ENCODE peak calls at places on chromosomes 12 and 14, in six cellular contexts. G, Z, A, H, Y and Q are unnamed samples.
A peak's percentile ranks its signal among the peaks of the same experiment; 100 is the strongest.

GRCh38 chr12:21800011-21800410 is 25.5 kb upstream of the KCNJ8 start:
- DNase-seq in Z (no peak), Y (no peak), A (no peak), G (no peak), H (no peak), Q (no peak)

GRCh38 chr12:44224399-44224798 is 388.5 kb downstream of the TMEM117 start:
- DNase-seq in A (no peak), Z (no peak), G (no peak), H (no peak), Y (no peak), Q (no peak)

GRCh38 chr12:50986961-50987737 is 34.8 kb downstream of the HIGD1C start:
- DNase-seq in H (peak; percentile 76), Z (peak; percentile 77), G (no peak), A (peak; percentile 47), Y (peak; percentile 57), Q (no peak)

GRCh38 chr12:124655317-124656213 is 88.2 kb upstream of the NCOR2 start:
- DNase-seq in H (peak; percentile 99), G (no peak), Y (no peak), Z (peak; percentile 98), A (no peak), Q (peak; percentile 99)

GRCh38 chr14:24441904-24442239 is 704 bp downstream of the SDR39U1 start:
- DNase-seq in G (no peak), Z (peak; percentile 59), H (no peak), A (no peak), Y (peak; percentile 26), Q (no peak)

GRCh38 chr12:12788675-12789368 is 3.4 kb downstream of the APOLD1 start:
- DNase-seq in Z (peak; percentile 74), G (peak; percentile 47), A (peak; percentile 90), H (peak; percentile 88), Y (peak; percentile 82), Q (no peak)

GRCh38 chr14:50366589-50366988 is 30.1 kb downstream of the CDKL1 start:
- DNase-seq in G (no peak), A (no peak), Z (no peak), Y (no peak), H (no peak), Q (no peak)

GRCh38 chr14:55302367-55302766 is 31.1 kb downstream of the FBXO34 start:
- DNase-seq in A (no peak), G (no peak), Y (no peak), H (no peak), Z (no peak), Q (no peak)

GRCh38 chr14:93035917-93036651 is 79.6 kb downstream of the ITPK1 start:
- DNase-seq in Z (peak; percentile 28), G (no peak), A (no peak), Y (no peak), H (peak; percentile 74), Q (no peak)

GRCh38 chr12:14962180-14962579 is 779 bp upstream of the ARHGDIB start:
- DNase-seq in H (no peak), Y (no peak), A (no peak), G (no peak), Z (no peak), Q (no peak)

GRCh38 chr14:81301813-81302212 is 81.1 kb upstream of the GTF2A1 start:
- DNase-seq in G (no peak), H (no peak), Y (no peak), Z (no peak), A (no peak), Q (no peak)

GRCh38 chr14:95774265-95775160 is 60.6 kb upstream of the TCL1A start:
- DNase-seq in Y (peak; percentile 64), G (peak; percentile 47), A (peak; percentile 49), H (peak; percentile 45), Z (peak; percentile 41), Q (no peak)

GRCh38 chr12:53997324-53998173 is 2.4 kb upstream of the HOXC9 start:
- DNase-seq in Z (no peak), H (no peak), A (no peak), Y (no peak), G (no peak), Q (no peak)

GRCh38 chr14:104111301-104112112 is 26.0 kb downstream of the ASPG start:
- DNase-seq in G (no peak), Y (no peak), Z (no peak), A (no peak), H (no peak), Q (no peak)

GRCh38 chr12:99935608-99936007 is 49.1 kb downstream of the ANKS1B start:
- DNase-seq in Y (no peak), G (no peak), H (no peak), Z (no peak), A (no peak), Q (no peak)

GRCh38 chr12:57872362-57872761 is 25.8 kb upstream of the CTDSP2 start:
- DNase-seq in Y (no peak), H (no peak), G (no peak), A (no peak), Z (no peak), Q (no peak)

GRCh38 chr14:72745991-72746980 is 147.6 kb downstream of the DPF3 start:
- DNase-seq in Z (peak; percentile 75), A (no peak), Y (no peak), H (peak; percentile 72), G (no peak), Q (no peak)

GRCh38 chr12:43015090-43015737 is 425.7 kb upstream of the PRICKLE1 start:
- DNase-seq in Z (no peak), H (no peak), G (no peak), Y (no peak), A (no peak), Q (no peak)

GRCh38 chr14:91395998-91396660 is 21.5 kb downstream of the CCDC88C start:
- DNase-seq in G (no peak), A (no peak), H (no peak), Y (no peak), Z (no peak), Q (no peak)

GRCh38 chr14:50758279-50758678 is 72.7 kb downstream of the NIN start:
- DNase-seq in Y (no peak), Z (no peak), A (no peak), H (no peak), G (no peak), Q (no peak)

GRCh38 chr14:81311128-81311527 is 89.0 kb downstream of the STON2 start:
- DNase-seq in G (no peak), H (no peak), Z (no peak), A (no peak), Y (no peak), Q (no peak)

GRCh38 chr12:29073631-29074239 is 75.3 kb upstream of the FAR2 start:
- DNase-seq in A (peak; percentile 70), G (no peak), Y (peak; percentile 31), H (peak; percentile 71), Z (peak; percentile 60), Q (no peak)

GRCh38 chr12:3316776-3317480 is 174.1 kb upstream of the PRMT8 start:
- DNase-seq in H (no peak), Z (no peak), Y (no peak), A (no peak), G (no peak), Q (no peak)

GRCh38 chr14:77498120-77498979 is at the start of gene ISM2:
- DNase-seq in A (peak; percentile 54), Z (peak; percentile 39), G (peak; percentile 4), Y (peak; percentile 68), H (peak; percentile 41), Q (no peak)

GRCh38 chr12:5900533-5901255 is 44.4 kb downstream of the ANO2 start:
- DNase-seq in H (no peak), A (no peak), G (no peak), Y (no peak), Z (no peak), Q (no peak)

GRCh38 chr12:71725011-71725410 is 29.7 kb upstream of the RAB21 start:
- DNase-seq in Y (no peak), Z (no peak), A (no peak), H (no peak), G (no peak), Q (no peak)

GRCh38 chr12:2804390-2805145 is 7.9 kb upstream of the ITFG2 start:
- DNase-seq in Y (no peak), A (no peak), G (no peak), H (peak; percentile 83), Z (peak; percentile 83), Q (peak; percentile 80)

GRCh38 chr12:124909831-124910560 is 4.5 kb downstream of the UBC start:
- DNase-seq in Y (no peak), H (peak; percentile 54), Z (peak; percentile 65), A (peak; percentile 56), G (no peak), Q (no peak)

GRCh38 chr14:68466491-68466977 is 326.3 kb downstream of the ZFP36L1 start:
- DNase-seq in Z (peak; percentile 98), A (peak; percentile 60), Y (no peak), H (peak; percentile 93), G (no peak), Q (no peak)